ENCODE peak calls at places on chromosome 5, in five cellular contexts. O, E, N, J and G are unnamed samples.

GRCh38 chr5:175336781-175337180 is 107.2 kb downstream of the DRD1 start:
- DNase-seq in O (no peak), E (no peak), N (no peak), J (no peak), G (no peak)

GRCh38 chr5:139709587-139710369 is 61.6 kb downstream of the CXXC5 start:
- DNase-seq in O (no peak), E (no peak), N (peak), J (no peak), G (no peak)

GRCh38 chr5:135887881-135888614 is 7.6 kb downstream of the IL9 start:
- DNase-seq in O (peak), E (no peak), N (peak), J (no peak), G (no peak)

GRCh38 chr5:133457956-133458355 is 154.4 kb downstream of the FSTL4 start:
- DNase-seq in O (no peak), E (no peak), N (no peak), J (no peak), G (no peak)

GRCh38 chr5:42680035-42680434 is 76.6 kb upstream of the CCDC152 start:
- DNase-seq in O (no peak), E (no peak), N (no peak), J (no peak), G (no peak)

GRCh38 chr5:34547300-34548085 is 108.6 kb upstream of the RAI14 start:
- DNase-seq in O (no peak), E (no peak), N (no peak), J (no peak), G (no peak)

GRCh38 chr5:60487885-60488425 is 212.0 kb downstream of the DEPDC1B start:
- DNase-seq in O (peak), E (no peak), N (no peak), J (no peak), G (no peak)

GRCh38 chr5:82147860-82148573 is 130.1 kb downstream of the RPS23 start:
- DNase-seq in O (no peak), E (no peak), N (no peak), J (no peak), G (no peak)

GRCh38 chr5:158752656-158752973 is 347.1 kb downstream of the EBF1 start:
- DNase-seq in O (no peak), E (no peak), N (no peak), J (no peak), G (no peak)

GRCh38 chr5:158770506-158770905 is 329.2 kb downstream of the EBF1 start:
- DNase-seq in O (peak), E (peak), N (peak), J (peak), G (no peak)

GRCh38 chr5:127870914-127871313 is 167.7 kb downstream of the CCDC192 start:
- DNase-seq in O (no peak), E (no peak), N (no peak), J (no peak), G (no peak)

GRCh38 chr5:37831821-37832524 is 7.9 kb downstream of the GDNF start:
- DNase-seq in O (peak), E (no peak), N (no peak), J (no peak), G (no peak)

GRCh38 chr5:150413176-150413901 is 629 bp upstream of the CD74 start:
- DNase-seq in O (no peak), E (no peak), N (no peak), J (no peak), G (no peak)

GRCh38 chr5:150411245-150411979 is 1.3 kb downstream of the CD74 start:
- DNase-seq in O (no peak), E (no peak), N (no peak), J (no peak), G (no peak)

GRCh38 chr5:150409638-150410523 is 2.8 kb downstream of the CD74 start:
- DNase-seq in O (peak), E (peak), N (peak), J (peak), G (peak)

GRCh38 chr5:150410524-150411244 is 2.0 kb downstream of the CD74 start:
- DNase-seq in O (peak), E (peak), N (peak), J (no peak), G (peak)

DNA sequence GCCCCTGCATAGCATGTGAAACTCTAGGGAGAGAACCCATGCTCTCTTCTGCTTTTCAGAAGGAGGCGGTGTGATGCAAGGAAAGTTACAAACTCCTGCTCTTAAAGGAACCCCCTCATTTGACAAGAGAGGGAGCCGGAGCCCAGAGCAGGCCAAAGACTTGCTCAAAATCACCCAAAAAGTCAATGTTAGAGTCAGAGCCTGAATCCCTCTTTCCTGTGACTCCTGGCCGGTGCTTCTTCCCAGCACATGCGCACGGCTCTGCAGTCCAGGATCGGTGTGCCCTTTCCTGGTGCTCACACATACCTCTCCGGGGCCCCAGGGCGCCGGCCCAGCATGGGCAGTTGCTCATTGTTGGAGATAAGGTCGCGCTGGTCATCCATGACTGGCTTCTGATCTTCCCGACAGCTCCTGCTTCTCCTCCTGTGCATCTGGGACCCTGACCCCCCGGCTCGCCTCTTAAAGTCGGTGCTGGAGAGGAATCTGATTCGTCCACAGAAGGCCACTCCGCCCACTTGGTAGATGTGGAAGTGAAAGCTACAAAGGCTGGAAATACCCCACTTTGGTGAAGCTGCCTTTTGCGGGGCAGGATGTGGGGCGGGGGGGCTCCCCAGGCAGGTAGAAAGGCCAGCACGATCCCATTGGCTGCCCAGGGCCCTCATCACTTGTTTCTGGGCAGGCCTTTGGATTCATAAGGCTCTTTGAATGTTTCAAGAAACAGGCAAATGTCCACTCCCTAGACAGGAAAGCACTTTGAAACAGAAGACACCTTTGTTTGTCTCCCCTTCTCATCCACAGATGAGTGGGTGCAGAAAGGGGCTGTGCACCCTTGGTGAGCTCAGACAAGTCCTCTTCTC is at the start of gene CD74:
- DNase-seq in O (peak), E (no peak), N (no peak), J (no peak), G (peak)
- H3K4me3 ChIP-seq in O (peak), E (no peak), N (no peak), J (peak), G (peak)

DNA sequence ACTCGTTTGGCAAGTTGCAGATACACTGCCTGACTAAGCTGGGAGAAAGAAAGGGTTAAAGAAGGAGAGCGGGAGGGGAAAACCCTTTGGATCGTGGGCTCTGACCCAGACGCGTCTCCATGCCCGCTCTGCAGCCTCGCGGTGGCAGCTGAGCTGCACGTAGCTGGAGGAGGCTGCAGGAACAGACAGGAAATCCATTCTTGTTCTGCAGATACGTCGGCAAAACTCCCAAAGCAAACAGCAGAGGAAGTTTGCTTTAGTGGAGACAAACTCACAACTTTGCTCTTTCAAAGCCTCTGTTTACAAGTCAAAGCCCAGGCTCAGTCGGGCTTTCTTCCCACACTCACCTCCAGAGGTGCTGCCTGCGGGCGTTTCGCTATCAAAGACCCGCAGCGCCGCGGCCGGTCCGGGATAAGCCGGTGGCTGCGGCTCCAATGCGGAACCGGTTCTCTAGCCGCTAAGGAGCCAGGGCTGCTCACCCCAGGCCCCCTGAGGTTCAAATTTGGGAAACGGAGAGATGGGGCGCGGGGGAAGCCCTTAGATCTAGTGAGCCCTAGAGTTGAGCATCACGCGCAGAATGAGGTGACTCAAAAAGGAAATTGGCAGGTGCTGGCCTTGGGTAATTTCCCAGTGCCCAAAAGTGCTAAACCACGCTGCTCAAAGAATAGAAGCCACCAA is 60.7 kb downstream of the MAT2B start:
- DNase-seq in O (peak), E (no peak), N (no peak), J (no peak), G (peak)
- TF ChIP-seq SP1 in O (no peak), E (no peak), N (no peak), J (no peak), G (no peak)

GRCh38 chr5:45109062-45109461 is 300.3 kb downstream of the MRPS30 start:
- DNase-seq in O (no peak), E (no peak), N (no peak), J (no peak), G (no peak)
- H3K4me3 ChIP-seq in O (no peak), E (no peak), N (no peak), J (no peak), G (no peak)

GRCh38 chr5:9715891-9716335 is 85.8 kb upstream of the TAS2R1 start:
- DNase-seq in O (no peak), E (no peak), N (no peak), J (no peak), G (no peak)
- TF ChIP-seq SP1 in O (no peak), E (no peak), N (no peak), J (no peak), G (no peak)

GRCh38 chr5:10567781-10568321 is 4.0 kb downstream of the ANKRD33B start:
- DNase-seq in O (no peak), E (no peak), N (no peak), J (no peak), G (no peak)
- H3K4me3 ChIP-seq in O (no peak), E (no peak), N (no peak), J (no peak), G (peak)

GRCh38 chr5:17907094-17907493 is 272.8 kb downstream of the TAF11L14 start:
- DNase-seq in O (no peak), E (no peak), N (no peak), J (no peak), G (no peak)
- TF ChIP-seq SP1 in O (no peak), E (no peak), N (no peak), J (no peak), G (no peak)